ENCODE peak calls at places on chromosomes 3 and 15, in ten cellular contexts. One of them, this sample, is unnamed.

GRCh38 chr3:123053107-123053506 is 13.7 kb upstream of the PDIA5 start:
- DNase-seq in activated CD4-positive, alpha-beta T cell treated with anti-CD3 and anti-CD28 coated beads for 4 hours: no peak
- DNase-seq in GF-D8: no peak
- DNase-seq in stimulated activated CD4-positive, alpha-beta T cell treated with anti-CD3 and anti-CD28 coated beads, TNF-alpha, amount 100 ng/mL, for 1 hour: no peak
- DNase-seq in fibroblast of lung: peak
- DNase-seq in NCI-H748 treated with DMSO at 0.1 percent for 48 hours: no peak
- DNase-seq in central memory CD4-positive, alpha-beta T cell: no peak
- DNase-seq in lung: no peak
- DNase-seq in endothelial cell: no peak
- DNase-seq in SHP77: no peak
- DNase-seq in this sample: no peak

GRCh38 chr3:118262800-118263402 is 771.7 kb downstream of the IGSF11 start:
- DNase-seq in NCI-H748 treated with DMSO at 0.1 percent for 48 hours: no peak
- DNase-seq in central memory CD4-positive, alpha-beta T cell: no peak
- DNase-seq in endothelial cell: no peak
- DNase-seq in lung: no peak
- DNase-seq in stimulated activated CD4-positive, alpha-beta T cell treated with anti-CD3 and anti-CD28 coated beads, TNF-alpha, amount 100 ng/mL, for 1 hour: no peak
- DNase-seq in SHP77: no peak
- DNase-seq in activated CD4-positive, alpha-beta T cell treated with anti-CD3 and anti-CD28 coated beads for 4 hours: no peak
- DNase-seq in fibroblast of lung: no peak
- DNase-seq in GF-D8: no peak
- DNase-seq in this sample: no peak

GRCh38 chr3:66413151-66413751 is 87.6 kb downstream of the LRIG1 start:
- DNase-seq in central memory CD4-positive, alpha-beta T cell: no peak
- DNase-seq in GF-D8: no peak
- DNase-seq in fibroblast of lung: peak
- DNase-seq in stimulated activated CD4-positive, alpha-beta T cell treated with anti-CD3 and anti-CD28 coated beads, TNF-alpha, amount 100 ng/mL, for 1 hour: no peak
- DNase-seq in SHP77: no peak
- DNase-seq in NCI-H748 treated with DMSO at 0.1 percent for 48 hours: no peak
- DNase-seq in lung: no peak
- DNase-seq in activated CD4-positive, alpha-beta T cell treated with anti-CD3 and anti-CD28 coated beads for 4 hours: no peak
- DNase-seq in endothelial cell: no peak
- DNase-seq in this sample: no peak

GRCh38 chr15:100926258-100926657 is 7.1 kb downstream of the LRRK1 start:
- DNase-seq in fibroblast of lung: no peak
- DNase-seq in stimulated activated CD4-positive, alpha-beta T cell treated with anti-CD3 and anti-CD28 coated beads, TNF-alpha, amount 100 ng/mL, for 1 hour: no peak
- DNase-seq in central memory CD4-positive, alpha-beta T cell: no peak
- DNase-seq in SHP77: no peak
- DNase-seq in NCI-H748 treated with DMSO at 0.1 percent for 48 hours: no peak
- DNase-seq in lung: no peak
- DNase-seq in activated CD4-positive, alpha-beta T cell treated with anti-CD3 and anti-CD28 coated beads for 4 hours: no peak
- DNase-seq in endothelial cell: no peak
- DNase-seq in GF-D8: no peak
- DNase-seq in this sample: no peak

GRCh38 chr3:109900774-109901173 is 563.4 kb upstream of the DPPA4 start:
- DNase-seq in endothelial cell: no peak
- DNase-seq in stimulated activated CD4-positive, alpha-beta T cell treated with anti-CD3 and anti-CD28 coated beads, TNF-alpha, amount 100 ng/mL, for 1 hour: no peak
- DNase-seq in fibroblast of lung: no peak
- DNase-seq in central memory CD4-positive, alpha-beta T cell: no peak
- DNase-seq in NCI-H748 treated with DMSO at 0.1 percent for 48 hours: peak
- DNase-seq in GF-D8: no peak
- DNase-seq in activated CD4-positive, alpha-beta T cell treated with anti-CD3 and anti-CD28 coated beads for 4 hours: no peak
- DNase-seq in SHP77: no peak
- DNase-seq in lung: no peak
- DNase-seq in this sample: no peak

GRCh38 chr15:56356616-56357015 is 8.6 kb upstream of the TEX9 start:
- DNase-seq in stimulated activated CD4-positive, alpha-beta T cell treated with anti-CD3 and anti-CD28 coated beads, TNF-alpha, amount 100 ng/mL, for 1 hour: no peak
- DNase-seq in endothelial cell: no peak
- DNase-seq in central memory CD4-positive, alpha-beta T cell: no peak
- DNase-seq in SHP77: no peak
- DNase-seq in NCI-H748 treated with DMSO at 0.1 percent for 48 hours: no peak
- DNase-seq in fibroblast of lung: no peak
- DNase-seq in lung: no peak
- DNase-seq in GF-D8: no peak
- DNase-seq in activated CD4-positive, alpha-beta T cell treated with anti-CD3 and anti-CD28 coated beads for 4 hours: no peak
- DNase-seq in this sample: no peak

GRCh38 chr3:34256021-34256420 is 457.6 kb downstream of the PDCD6IP start:
- DNase-seq in endothelial cell: no peak
- DNase-seq in central memory CD4-positive, alpha-beta T cell: no peak
- DNase-seq in lung: no peak
- DNase-seq in GF-D8: no peak
- DNase-seq in stimulated activated CD4-positive, alpha-beta T cell treated with anti-CD3 and anti-CD28 coated beads, TNF-alpha, amount 100 ng/mL, for 1 hour: no peak
- DNase-seq in fibroblast of lung: no peak
- DNase-seq in SHP77: peak
- DNase-seq in activated CD4-positive, alpha-beta T cell treated with anti-CD3 and anti-CD28 coated beads for 4 hours: no peak
- DNase-seq in NCI-H748 treated with DMSO at 0.1 percent for 48 hours: peak
- DNase-seq in this sample: no peak

GRCh38 chr3:99711361-99711760 is 73.0 kb downstream of the COL8A1 start:
- DNase-seq in activated CD4-positive, alpha-beta T cell treated with anti-CD3 and anti-CD28 coated beads for 4 hours: no peak
- DNase-seq in central memory CD4-positive, alpha-beta T cell: no peak
- DNase-seq in GF-D8: no peak
- DNase-seq in endothelial cell: no peak
- DNase-seq in fibroblast of lung: no peak
- DNase-seq in NCI-H748 treated with DMSO at 0.1 percent for 48 hours: no peak
- DNase-seq in lung: no peak
- DNase-seq in SHP77: no peak
- DNase-seq in stimulated activated CD4-positive, alpha-beta T cell treated with anti-CD3 and anti-CD28 coated beads, TNF-alpha, amount 100 ng/mL, for 1 hour: no peak
- DNase-seq in this sample: no peak

GRCh38 chr15:75362642-75363249 is 5.7 kb downstream of the MAN2C1 start:
- DNase-seq in fibroblast of lung: no peak
- DNase-seq in SHP77: no peak
- DNase-seq in stimulated activated CD4-positive, alpha-beta T cell treated with anti-CD3 and anti-CD28 coated beads, TNF-alpha, amount 100 ng/mL, for 1 hour: no peak
- DNase-seq in central memory CD4-positive, alpha-beta T cell: no peak
- DNase-seq in endothelial cell: no peak
- DNase-seq in lung: no peak
- DNase-seq in NCI-H748 treated with DMSO at 0.1 percent for 48 hours: no peak
- DNase-seq in GF-D8: no peak
- DNase-seq in activated CD4-positive, alpha-beta T cell treated with anti-CD3 and anti-CD28 coated beads for 4 hours: no peak
- DNase-seq in this sample: no peak

GRCh38 chr15:85579957-85580694 is 199.7 kb downstream of the AKAP13 start:
- DNase-seq in endothelial cell: no peak
- DNase-seq in central memory CD4-positive, alpha-beta T cell: no peak
- DNase-seq in lung: no peak
- DNase-seq in GF-D8: no peak
- DNase-seq in stimulated activated CD4-positive, alpha-beta T cell treated with anti-CD3 and anti-CD28 coated beads, TNF-alpha, amount 100 ng/mL, for 1 hour: no peak
- DNase-seq in SHP77: no peak
- DNase-seq in fibroblast of lung: no peak
- DNase-seq in NCI-H748 treated with DMSO at 0.1 percent for 48 hours: no peak
- DNase-seq in activated CD4-positive, alpha-beta T cell treated with anti-CD3 and anti-CD28 coated beads for 4 hours: no peak
- DNase-seq in this sample: no peak

GRCh38 chr15:84983711-84984110 is 2.1 kb downstream of the PDE8A start:
- DNase-seq in NCI-H748 treated with DMSO at 0.1 percent for 48 hours: no peak
- DNase-seq in stimulated activated CD4-positive, alpha-beta T cell treated with anti-CD3 and anti-CD28 coated beads, TNF-alpha, amount 100 ng/mL, for 1 hour: no peak
- DNase-seq in central memory CD4-positive, alpha-beta T cell: no peak
- DNase-seq in lung: no peak
- DNase-seq in endothelial cell: no peak
- DNase-seq in fibroblast of lung: no peak
- DNase-seq in GF-D8: no peak
- DNase-seq in SHP77: no peak
- DNase-seq in activated CD4-positive, alpha-beta T cell treated with anti-CD3 and anti-CD28 coated beads for 4 hours: no peak
- DNase-seq in this sample: no peak

GRCh38 chr3:98763814-98764691 is 913 bp downstream of the ST3GAL6 start:
- DNase-seq in activated CD4-positive, alpha-beta T cell treated with anti-CD3 and anti-CD28 coated beads for 4 hours: no peak
- DNase-seq in endothelial cell: no peak
- DNase-seq in central memory CD4-positive, alpha-beta T cell: no peak
- DNase-seq in fibroblast of lung: peak
- DNase-seq in stimulated activated CD4-positive, alpha-beta T cell treated with anti-CD3 and anti-CD28 coated beads, TNF-alpha, amount 100 ng/mL, for 1 hour: no peak
- DNase-seq in NCI-H748 treated with DMSO at 0.1 percent for 48 hours: no peak
- DNase-seq in lung: no peak
- DNase-seq in SHP77: no peak
- DNase-seq in GF-D8: peak
- DNase-seq in this sample: no peak

GRCh38 chr3:48399387-48400172 is 27.6 kb downstream of the FBXW12 start:
- DNase-seq in GF-D8: no peak
- DNase-seq in NCI-H748 treated with DMSO at 0.1 percent for 48 hours: no peak
- DNase-seq in stimulated activated CD4-positive, alpha-beta T cell treated with anti-CD3 and anti-CD28 coated beads, TNF-alpha, amount 100 ng/mL, for 1 hour: no peak
- DNase-seq in SHP77: no peak
- DNase-seq in lung: peak
- DNase-seq in endothelial cell: no peak
- DNase-seq in central memory CD4-positive, alpha-beta T cell: no peak
- DNase-seq in activated CD4-positive, alpha-beta T cell treated with anti-CD3 and anti-CD28 coated beads for 4 hours: no peak
- DNase-seq in fibroblast of lung: no peak
- DNase-seq in this sample: no peak

GRCh38 chr3:77420316-77420715 is 380.4 kb downstream of the ROBO2 start:
- DNase-seq in lung: no peak
- DNase-seq in fibroblast of lung: no peak
- DNase-seq in GF-D8: no peak
- DNase-seq in SHP77: peak
- DNase-seq in stimulated activated CD4-positive, alpha-beta T cell treated with anti-CD3 and anti-CD28 coated beads, TNF-alpha, amount 100 ng/mL, for 1 hour: no peak
- DNase-seq in central memory CD4-positive, alpha-beta T cell: no peak
- DNase-seq in NCI-H748 treated with DMSO at 0.1 percent for 48 hours: peak
- DNase-seq in activated CD4-positive, alpha-beta T cell treated with anti-CD3 and anti-CD28 coated beads for 4 hours: no peak
- DNase-seq in endothelial cell: no peak
- DNase-seq in this sample: no peak

GRCh38 chr15:74956648-74957300 is at the start of gene RPP25:
- DNase-seq in central memory CD4-positive, alpha-beta T cell: peak
- DNase-seq in lung: peak
- DNase-seq in fibroblast of lung: peak
- DNase-seq in NCI-H748 treated with DMSO at 0.1 percent for 48 hours: peak
- DNase-seq in activated CD4-positive, alpha-beta T cell treated with anti-CD3 and anti-CD28 coated beads for 4 hours: peak
- DNase-seq in endothelial cell: peak
- DNase-seq in SHP77: peak
- DNase-seq in stimulated activated CD4-positive, alpha-beta T cell treated with anti-CD3 and anti-CD28 coated beads, TNF-alpha, amount 100 ng/mL, for 1 hour: peak
- DNase-seq in GF-D8: peak
- DNase-seq in this sample: no peak

GRCh38 chr15:33955945-33956344 is 12.4 kb upstream of the CHRM5 start:
- DNase-seq in fibroblast of lung: no peak
- DNase-seq in GF-D8: no peak
- DNase-seq in SHP77: peak
- DNase-seq in NCI-H748 treated with DMSO at 0.1 percent for 48 hours: peak
- DNase-seq in central memory CD4-positive, alpha-beta T cell: no peak
- DNase-seq in stimulated activated CD4-positive, alpha-beta T cell treated with anti-CD3 and anti-CD28 coated beads, TNF-alpha, amount 100 ng/mL, for 1 hour: no peak
- DNase-seq in endothelial cell: no peak
- DNase-seq in activated CD4-positive, alpha-beta T cell treated with anti-CD3 and anti-CD28 coated beads for 4 hours: no peak
- DNase-seq in lung: no peak
- DNase-seq in this sample: no peak

GRCh38 chr15:57566840-57567239 is 24.9 kb upstream of the MYZAP start:
- DNase-seq in SHP77: no peak
- DNase-seq in endothelial cell: no peak
- DNase-seq in GF-D8: no peak
- DNase-seq in activated CD4-positive, alpha-beta T cell treated with anti-CD3 and anti-CD28 coated beads for 4 hours: no peak
- DNase-seq in fibroblast of lung: no peak
- DNase-seq in NCI-H748 treated with DMSO at 0.1 percent for 48 hours: no peak
- DNase-seq in stimulated activated CD4-positive, alpha-beta T cell treated with anti-CD3 and anti-CD28 coated beads, TNF-alpha, amount 100 ng/mL, for 1 hour: no peak
- DNase-seq in central memory CD4-positive, alpha-beta T cell: no peak
- DNase-seq in lung: no peak
- DNase-seq in this sample: no peak

GRCh38 chr15:85615930-85616329 is 178.8 kb downstream of the KLHL25 start:
- DNase-seq in stimulated activated CD4-positive, alpha-beta T cell treated with anti-CD3 and anti-CD28 coated beads, TNF-alpha, amount 100 ng/mL, for 1 hour: no peak
- DNase-seq in lung: no peak
- DNase-seq in activated CD4-positive, alpha-beta T cell treated with anti-CD3 and anti-CD28 coated beads for 4 hours: peak
- DNase-seq in SHP77: no peak
- DNase-seq in central memory CD4-positive, alpha-beta T cell: peak
- DNase-seq in endothelial cell: peak
- DNase-seq in fibroblast of lung: peak
- DNase-seq in NCI-H748 treated with DMSO at 0.1 percent for 48 hours: no peak
- DNase-seq in GF-D8: peak
- DNase-seq in this sample: no peak

GRCh38 chr15:93202405-93202804 is 113.4 kb upstream of the RGMA start:
- DNase-seq in endothelial cell: no peak
- DNase-seq in lung: no peak
- DNase-seq in activated CD4-positive, alpha-beta T cell treated with anti-CD3 and anti-CD28 coated beads for 4 hours: no peak
- DNase-seq in NCI-H748 treated with DMSO at 0.1 percent for 48 hours: no peak
- DNase-seq in GF-D8: no peak
- DNase-seq in fibroblast of lung: no peak
- DNase-seq in SHP77: no peak
- DNase-seq in central memory CD4-positive, alpha-beta T cell: no peak
- DNase-seq in stimulated activated CD4-positive, alpha-beta T cell treated with anti-CD3 and anti-CD28 coated beads, TNF-alpha, amount 100 ng/mL, for 1 hour: no peak
- DNase-seq in this sample: no peak

GRCh38 chr3:10352146-10352911 is 31.4 kb upstream of the SEC13 start:
- DNase-seq in endothelial cell: no peak
- DNase-seq in lung: no peak
- DNase-seq in NCI-H748 treated with DMSO at 0.1 percent for 48 hours: no peak
- DNase-seq in activated CD4-positive, alpha-beta T cell treated with anti-CD3 and anti-CD28 coated beads for 4 hours: no peak
- DNase-seq in fibroblast of lung: peak
- DNase-seq in GF-D8: no peak
- DNase-seq in stimulated activated CD4-positive, alpha-beta T cell treated with anti-CD3 and anti-CD28 coated beads, TNF-alpha, amount 100 ng/mL, for 1 hour: no peak
- DNase-seq in SHP77: no peak
- DNase-seq in central memory CD4-positive, alpha-beta T cell: no peak
- DNase-seq in this sample: no peak

GRCh38 chr3:16482770-16483531 is 30.5 kb downstream of the RFTN1 start:
- DNase-seq in SHP77: peak
- DNase-seq in NCI-H748 treated with DMSO at 0.1 percent for 48 hours: peak
- DNase-seq in endothelial cell: no peak
- DNase-seq in GF-D8: no peak
- DNase-seq in lung: peak
- DNase-seq in fibroblast of lung: no peak
- DNase-seq in stimulated activated CD4-positive, alpha-beta T cell treated with anti-CD3 and anti-CD28 coated beads, TNF-alpha, amount 100 ng/mL, for 1 hour: no peak
- DNase-seq in central memory CD4-positive, alpha-beta T cell: peak
- DNase-seq in activated CD4-positive, alpha-beta T cell treated with anti-CD3 and anti-CD28 coated beads for 4 hours: peak
- DNase-seq in this sample: no peak

GRCh38 chr3:58540176-58540863 is 3.3 kb upstream of the ACOX2 start:
- DNase-seq in endothelial cell: no peak
- DNase-seq in activated CD4-positive, alpha-beta T cell treated with anti-CD3 and anti-CD28 coated beads for 4 hours: no peak
- DNase-seq in central memory CD4-positive, alpha-beta T cell: no peak
- DNase-seq in NCI-H748 treated with DMSO at 0.1 percent for 48 hours: no peak
- DNase-seq in fibroblast of lung: no peak
- DNase-seq in GF-D8: no peak
- DNase-seq in lung: no peak
- DNase-seq in SHP77: no peak
- DNase-seq in stimulated activated CD4-positive, alpha-beta T cell treated with anti-CD3 and anti-CD28 coated beads, TNF-alpha, amount 100 ng/mL, for 1 hour: no peak
- DNase-seq in this sample: no peak

GRCh38 chr3:156151824-156152428 is 31.5 kb downstream of the KCNAB1 start:
- DNase-seq in SHP77: peak
- DNase-seq in lung: peak
- DNase-seq in fibroblast of lung: peak
- DNase-seq in central memory CD4-positive, alpha-beta T cell: peak
- DNase-seq in NCI-H748 treated with DMSO at 0.1 percent for 48 hours: peak
- DNase-seq in activated CD4-positive, alpha-beta T cell treated with anti-CD3 and anti-CD28 coated beads for 4 hours: peak
- DNase-seq in GF-D8: no peak
- DNase-seq in endothelial cell: peak
- DNase-seq in stimulated activated CD4-positive, alpha-beta T cell treated with anti-CD3 and anti-CD28 coated beads, TNF-alpha, amount 100 ng/mL, for 1 hour: peak
- DNase-seq in this sample: no peak

GRCh38 chr3:195081242-195081963 is 189.6 kb downstream of the XXYLT1 start:
- DNase-seq in endothelial cell: no peak
- DNase-seq in fibroblast of lung: peak
- DNase-seq in GF-D8: no peak
- DNase-seq in stimulated activated CD4-positive, alpha-beta T cell treated with anti-CD3 and anti-CD28 coated beads, TNF-alpha, amount 100 ng/mL, for 1 hour: no peak
- DNase-seq in activated CD4-positive, alpha-beta T cell treated with anti-CD3 and anti-CD28 coated beads for 4 hours: no peak
- DNase-seq in SHP77: no peak
- DNase-seq in NCI-H748 treated with DMSO at 0.1 percent for 48 hours: no peak
- DNase-seq in central memory CD4-positive, alpha-beta T cell: no peak
- DNase-seq in lung: no peak
- DNase-seq in this sample: no peak

GRCh38 chr3:58332575-58333179 is at the start of gene PXK:
- DNase-seq in SHP77: peak
- DNase-seq in fibroblast of lung: peak
- DNase-seq in endothelial cell: peak
- DNase-seq in activated CD4-positive, alpha-beta T cell treated with anti-CD3 and anti-CD28 coated beads for 4 hours: peak
- DNase-seq in central memory CD4-positive, alpha-beta T cell: peak
- DNase-seq in NCI-H748 treated with DMSO at 0.1 percent for 48 hours: peak
- DNase-seq in GF-D8: peak
- DNase-seq in stimulated activated CD4-positive, alpha-beta T cell treated with anti-CD3 and anti-CD28 coated beads, TNF-alpha, amount 100 ng/mL, for 1 hour: peak
- DNase-seq in lung: peak
- DNase-seq in this sample: peak

GRCh38 chr15:88834211-88834812 is 31.1 kb downstream of the ACAN start:
- DNase-seq in GF-D8: no peak
- DNase-seq in stimulated activated CD4-positive, alpha-beta T cell treated with anti-CD3 and anti-CD28 coated beads, TNF-alpha, amount 100 ng/mL, for 1 hour: peak
- DNase-seq in SHP77: no peak
- DNase-seq in NCI-H748 treated with DMSO at 0.1 percent for 48 hours: no peak
- DNase-seq in central memory CD4-positive, alpha-beta T cell: no peak
- DNase-seq in activated CD4-positive, alpha-beta T cell treated with anti-CD3 and anti-CD28 coated beads for 4 hours: peak
- DNase-seq in endothelial cell: peak
- DNase-seq in fibroblast of lung: peak
- DNase-seq in lung: no peak
- DNase-seq in this sample: no peak

GRCh38 chr3:21642433-21642832 is 108.6 kb downstream of the ZNF385D start:
- DNase-seq in GF-D8: no peak
- DNase-seq in endothelial cell: no peak
- DNase-seq in stimulated activated CD4-positive, alpha-beta T cell treated with anti-CD3 and anti-CD28 coated beads, TNF-alpha, amount 100 ng/mL, for 1 hour: no peak
- DNase-seq in NCI-H748 treated with DMSO at 0.1 percent for 48 hours: no peak
- DNase-seq in central memory CD4-positive, alpha-beta T cell: no peak
- DNase-seq in activated CD4-positive, alpha-beta T cell treated with anti-CD3 and anti-CD28 coated beads for 4 hours: no peak
- DNase-seq in lung: no peak
- DNase-seq in SHP77: no peak
- DNase-seq in fibroblast of lung: peak
- DNase-seq in this sample: no peak

GRCh38 chr3:39752751-39753150 is 56.7 kb upstream of the MYRIP start:
- DNase-seq in SHP77: no peak
- DNase-seq in GF-D8: no peak
- DNase-seq in lung: no peak
- DNase-seq in central memory CD4-positive, alpha-beta T cell: no peak
- DNase-seq in stimulated activated CD4-positive, alpha-beta T cell treated with anti-CD3 and anti-CD28 coated beads, TNF-alpha, amount 100 ng/mL, for 1 hour: no peak
- DNase-seq in activated CD4-positive, alpha-beta T cell treated with anti-CD3 and anti-CD28 coated beads for 4 hours: no peak
- DNase-seq in endothelial cell: no peak
- DNase-seq in fibroblast of lung: no peak
- DNase-seq in NCI-H748 treated with DMSO at 0.1 percent for 48 hours: no peak
- DNase-seq in this sample: no peak

This sample was measured in central memory CD8-positive, alpha-beta T cell.